ENCODE peak calls at places on chromosomes 1 and 21, in six cellular contexts. One of them, this sample, is unnamed.

GRCh38 chr1:153192697-153193096 is 10.5 kb upstream of the LELP1 start:
- DNase-seq in GM12878: no peak
- DNase-seq in HepG2: peak
- DNase-seq in H1: no peak
- DNase-seq in K562: peak
- DNase-seq in HCT116: peak
- DNase-seq in this sample: peak

GRCh38 chr1:2952371-2952770 is 68.9 kb upstream of the ACTRT2 start:
- DNase-seq in GM12878: no peak
- DNase-seq in HepG2: no peak
- DNase-seq in H1: no peak
- DNase-seq in K562: no peak
- DNase-seq in HCT116: no peak
- DNase-seq in this sample: no peak

GRCh38 chr1:27357281-27358037 is 9.3 kb downstream of the MAP3K6 start:
- DNase-seq in GM12878: no peak
- DNase-seq in HepG2: peak
- DNase-seq in H1: peak
- DNase-seq in K562: peak
- DNase-seq in HCT116: no peak
- DNase-seq in this sample: no peak

GRCh38 chr1:111615874-111616715 is 3.5 kb upstream of the RAP1A start:
- DNase-seq in GM12878: peak
- DNase-seq in HepG2: no peak
- DNase-seq in H1: no peak
- DNase-seq in K562: no peak
- DNase-seq in HCT116: no peak
- DNase-seq in this sample: no peak

GRCh38 chr1:147640553-147641165 is 29.7 kb downstream of the ACP6 start:
- DNase-seq in GM12878: no peak
- DNase-seq in HepG2: peak
- DNase-seq in H1: peak
- DNase-seq in K562: peak
- DNase-seq in HCT116: peak
- DNase-seq in this sample: peak

GRCh38 chr1:215487466-215487865 is 79.6 kb upstream of the KCTD3 start:
- DNase-seq in GM12878: no peak
- DNase-seq in HepG2: no peak
- DNase-seq in H1: no peak
- DNase-seq in K562: no peak
- DNase-seq in HCT116: no peak
- DNase-seq in this sample: no peak

GRCh38 chr21:45935628-45936027 is 45.9 kb upstream of the COL6A1 start:
- DNase-seq in GM12878: no peak
- DNase-seq in HepG2: no peak
- DNase-seq in H1: no peak
- DNase-seq in K562: no peak
- DNase-seq in HCT116: no peak
- DNase-seq in this sample: peak

GRCh38 chr1:54479251-54479650 is 68.8 kb upstream of the ACOT11 start:
- DNase-seq in GM12878: no peak
- DNase-seq in HepG2: peak
- DNase-seq in H1: no peak
- DNase-seq in K562: no peak
- DNase-seq in HCT116: no peak
- DNase-seq in this sample: no peak

GRCh38 chr1:58515794-58516401 is 30.6 kb downstream of the OMA1 start:
- DNase-seq in GM12878: peak
- DNase-seq in HepG2: peak
- DNase-seq in H1: peak
- DNase-seq in K562: peak
- DNase-seq in HCT116: peak
- DNase-seq in this sample: peak

GRCh38 chr21:34642211-34643075 is 26.4 kb upstream of the CLIC6 start:
- DNase-seq in GM12878: peak
- DNase-seq in HepG2: no peak
- DNase-seq in H1: no peak
- DNase-seq in K562: no peak
- DNase-seq in HCT116: no peak
- DNase-seq in this sample: no peak

GRCh38 chr21:25029580-25029979 is 577.7 kb downstream of the MRPL39 start:
- DNase-seq in GM12878: no peak
- DNase-seq in HepG2: no peak
- DNase-seq in H1: no peak
- DNase-seq in K562: no peak
- DNase-seq in HCT116: no peak
- DNase-seq in this sample: no peak

GRCh38 chr21:33265664-33266049 is 510 bp upstream of the IL10RB start:
- DNase-seq in GM12878: peak
- DNase-seq in HepG2: no peak
- DNase-seq in H1: no peak
- DNase-seq in K562: peak
- DNase-seq in HCT116: no peak
- DNase-seq in this sample: no peak

GRCh38 chr1:231147896-231148295 is 14.0 kb upstream of the TRIM67 start:
- DNase-seq in GM12878: no peak
- DNase-seq in HepG2: no peak
- DNase-seq in H1: no peak
- DNase-seq in K562: no peak
- DNase-seq in HCT116: no peak
- DNase-seq in this sample: no peak

GRCh38 chr1:78032964-78033796 is 12.6 kb upstream of the GIPC2 start:
- DNase-seq in GM12878: no peak
- DNase-seq in HepG2: no peak
- DNase-seq in H1: no peak
- DNase-seq in K562: peak
- DNase-seq in HCT116: no peak
- DNase-seq in this sample: no peak

GRCh38 chr1:29195875-29196274 is 14.2 kb upstream of the SRSF4 start:
- DNase-seq in GM12878: no peak
- DNase-seq in HepG2: no peak
- DNase-seq in H1: no peak
- DNase-seq in K562: no peak
- DNase-seq in HCT116: no peak
- DNase-seq in this sample: no peak

GRCh38 chr1:94553323-94553730 is 11.8 kb upstream of the F3 start:
- DNase-seq in GM12878: no peak
- DNase-seq in HepG2: peak
- DNase-seq in H1: no peak
- DNase-seq in K562: no peak
- DNase-seq in HCT116: no peak
- DNase-seq in this sample: no peak

GRCh38 chr1:213123087-213123486 is 72.0 kb downstream of the RPS6KC1 start:
- DNase-seq in GM12878: no peak
- DNase-seq in HepG2: no peak
- DNase-seq in H1: no peak
- DNase-seq in K562: no peak
- DNase-seq in HCT116: no peak
- DNase-seq in this sample: no peak

GRCh38 chr1:240712014-240712731 is 100.2 kb upstream of the GREM2 start:
- DNase-seq in GM12878: no peak
- DNase-seq in HepG2: no peak
- DNase-seq in H1: no peak
- DNase-seq in K562: no peak
- DNase-seq in HCT116: no peak
- DNase-seq in this sample: no peak

GRCh38 chr21:45607021-45607921 is 36.3 kb upstream of the PCBP3 start:
- DNase-seq in GM12878: no peak
- DNase-seq in HepG2: no peak
- DNase-seq in H1: no peak
- DNase-seq in K562: no peak
- DNase-seq in HCT116: no peak
- DNase-seq in this sample: no peak

GRCh38 chr1:51576085-51576444 is 40.8 kb upstream of the OSBPL9 start:
- DNase-seq in GM12878: no peak
- DNase-seq in HepG2: no peak
- DNase-seq in H1: no peak
- DNase-seq in K562: no peak
- DNase-seq in HCT116: no peak
- DNase-seq in this sample: no peak

GRCh38 chr1:51575406-51576084 is 41.3 kb upstream of the OSBPL9 start:
- DNase-seq in GM12878: no peak
- DNase-seq in HepG2: no peak
- DNase-seq in H1: no peak
- DNase-seq in K562: peak
- DNase-seq in HCT116: no peak
- DNase-seq in this sample: no peak

GRCh38 chr1:51576923-51577322 is 40.0 kb upstream of the OSBPL9 start:
- DNase-seq in GM12878: no peak
- DNase-seq in HepG2: no peak
- DNase-seq in H1: no peak
- DNase-seq in K562: no peak
- DNase-seq in HCT116: no peak
- DNase-seq in this sample: no peak

GRCh38 chr1:51572365-51572764 is 44.5 kb upstream of the OSBPL9 start:
- DNase-seq in GM12878: no peak
- DNase-seq in HepG2: no peak
- DNase-seq in H1: no peak
- DNase-seq in K562: no peak
- DNase-seq in HCT116: no peak
- DNase-seq in this sample: no peak

DNA sequence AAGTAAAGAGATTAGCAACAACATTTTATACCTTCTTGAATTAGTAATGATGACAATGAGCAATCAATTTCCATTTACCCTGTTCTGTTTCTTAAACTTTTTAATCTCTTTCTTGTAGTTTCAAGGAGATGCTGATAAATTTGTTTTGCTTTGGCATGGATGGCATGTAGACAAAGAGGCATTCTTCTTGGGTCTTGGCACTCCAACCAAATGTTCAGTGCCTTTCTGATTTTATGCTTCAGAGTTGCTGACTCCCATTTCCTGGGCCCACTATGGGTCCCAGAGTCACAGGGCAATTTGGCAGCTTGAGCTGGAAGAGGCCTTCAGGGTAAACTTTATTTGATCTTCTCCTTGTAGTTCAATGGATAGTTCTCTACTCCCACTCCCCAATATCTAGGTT is 42.1 kb upstream of the OSBPL9 start:
- DNase-seq in GM12878: no peak
- DNase-seq in HepG2: no peak
- DNase-seq in H1: no peak
- DNase-seq in K562: no peak
- DNase-seq in HCT116: no peak
- DNase-seq in this sample: no peak
- H3K9ac ChIP-seq in GM12878: no peak
- H3K9ac ChIP-seq in HepG2: no peak
- H3K9ac ChIP-seq in H1: no peak
- H3K9ac ChIP-seq in K562: no peak
- H3K9ac ChIP-seq in HCT116: no peak
- H3K9ac ChIP-seq in this sample: no peak

GRCh38 chr21:26519142-26519541 is 53.9 kb downstream of the CYYR1 start:
- DNase-seq in GM12878: no peak
- DNase-seq in HepG2: no peak
- DNase-seq in H1: no peak
- DNase-seq in K562: no peak
- DNase-seq in HCT116: no peak
- DNase-seq in this sample: no peak

GRCh38 chr21:26512664-26513063 is 60.4 kb downstream of the CYYR1 start:
- DNase-seq in GM12878: no peak
- DNase-seq in HepG2: no peak
- DNase-seq in H1: no peak
- DNase-seq in K562: no peak
- DNase-seq in HCT116: no peak
- DNase-seq in this sample: no peak

GRCh38 chr21:26515257-26515656 is 57.8 kb downstream of the CYYR1 start:
- DNase-seq in GM12878: no peak
- DNase-seq in HepG2: no peak
- DNase-seq in H1: no peak
- DNase-seq in K562: no peak
- DNase-seq in HCT116: no peak
- DNase-seq in this sample: no peak

GRCh38 chr21:26513212-26513611 is 59.9 kb downstream of the CYYR1 start:
- DNase-seq in GM12878: no peak
- DNase-seq in HepG2: no peak
- DNase-seq in H1: no peak
- DNase-seq in K562: no peak
- DNase-seq in HCT116: no peak
- DNase-seq in this sample: no peak
- TF ChIP-seq ZNF274 in GM12878: no peak
- TF ChIP-seq ZNF274 in HepG2: no peak
- TF ChIP-seq ZNF274 in H1: no peak
- TF ChIP-seq ZNF274 in K562: no peak
- TF ChIP-seq ZNF274 in HCT116: no peak
- TF ChIP-seq ZNF274 in this sample: no peak

DNA sequence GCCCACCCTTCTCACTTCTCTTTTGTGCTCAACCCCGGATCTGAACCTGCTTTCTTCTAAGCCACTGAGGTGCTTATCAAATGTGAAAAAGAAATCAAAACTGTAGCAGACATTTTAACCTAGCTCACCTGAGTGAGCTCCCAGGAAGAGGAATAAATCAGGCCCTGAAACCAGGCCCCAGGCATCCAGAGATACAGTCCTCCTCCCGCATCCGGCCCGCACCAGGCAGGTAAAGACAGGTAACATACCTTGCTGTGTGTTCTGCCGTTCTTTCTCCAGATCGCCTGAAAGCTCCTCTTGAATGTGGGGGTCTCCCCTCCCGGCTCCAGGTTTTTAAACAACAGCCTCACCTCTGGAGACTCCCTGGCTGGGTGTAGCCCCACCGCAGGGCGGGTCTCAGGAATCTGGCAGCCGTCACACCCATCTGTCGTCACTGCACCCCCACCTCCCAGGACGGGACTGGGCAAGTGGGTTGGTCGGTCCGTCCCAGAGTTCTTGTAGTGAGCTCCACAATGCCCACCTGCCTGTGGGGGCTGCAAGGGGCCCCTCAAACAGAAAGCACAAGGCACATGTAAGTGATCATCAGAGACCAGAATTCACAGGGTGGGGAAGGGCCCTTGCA is at the start of gene LAMB3:
- DNase-seq in GM12878: no peak
- DNase-seq in HepG2: no peak
- DNase-seq in H1: no peak
- DNase-seq in K562: no peak
- DNase-seq in HCT116: peak
- DNase-seq in this sample: no peak
- H3K9ac ChIP-seq in GM12878: no peak
- H3K9ac ChIP-seq in HepG2: no peak
- H3K9ac ChIP-seq in H1: no peak
- H3K9ac ChIP-seq in K562: peak
- H3K9ac ChIP-seq in HCT116: peak
- H3K9ac ChIP-seq in this sample: no peak

DNA sequence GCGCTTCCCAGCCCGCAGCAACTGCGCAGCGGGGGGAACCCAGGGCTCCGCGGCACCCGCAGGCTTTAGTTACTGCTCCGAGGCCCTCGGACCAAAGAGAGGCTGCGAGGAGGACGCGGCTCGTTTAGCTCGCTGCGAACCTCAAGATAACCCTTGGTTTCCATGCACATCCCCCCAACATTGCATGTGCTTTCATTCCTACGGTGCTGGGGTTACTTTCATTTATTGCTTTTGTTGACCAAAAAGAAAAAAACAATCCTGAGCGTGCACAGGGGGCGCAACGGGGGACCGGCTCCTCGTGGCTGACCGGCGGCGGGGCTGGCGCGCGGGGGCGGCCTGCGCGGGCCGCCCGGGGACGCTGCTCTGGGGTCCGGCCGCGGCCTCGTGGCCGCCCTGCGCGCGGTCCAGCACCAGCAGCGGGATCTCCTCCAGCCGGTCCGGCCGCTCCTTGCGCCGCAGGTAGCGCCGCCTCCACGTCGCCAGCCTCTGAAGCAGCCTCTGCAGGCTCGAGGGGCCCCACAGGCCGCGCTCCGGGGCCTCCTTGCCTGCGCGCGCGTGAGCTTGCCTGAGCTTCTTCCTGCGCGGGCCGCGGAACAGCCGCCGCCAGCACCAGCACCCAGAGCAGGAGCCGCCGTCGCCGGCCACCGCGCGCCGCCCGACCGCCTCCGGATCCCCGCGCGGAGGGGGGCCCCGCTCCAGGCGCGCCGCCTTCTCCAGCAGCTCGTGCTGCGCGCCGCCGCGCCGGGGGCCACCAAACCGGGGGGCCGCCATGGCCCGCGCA is 77.4 kb downstream of the DESI2 start:
- DNase-seq in GM12878: no peak
- DNase-seq in HepG2: no peak
- DNase-seq in H1: no peak
- DNase-seq in K562: no peak
- DNase-seq in HCT116: no peak
- DNase-seq in this sample: peak
- TF ChIP-seq ZNF274 in GM12878: no peak
- TF ChIP-seq ZNF274 in HepG2: no peak
- TF ChIP-seq ZNF274 in H1: no peak
- TF ChIP-seq ZNF274 in K562: no peak
- TF ChIP-seq ZNF274 in HCT116: no peak
- TF ChIP-seq ZNF274 in this sample: no peak

This sample was measured in NT2/D1.